ENCODE peak calls at places on chromosome 1, in four cellular contexts. N is mesendoderm, H is astrocyte, S is GM23338. C is an unnamed sample.

GRCh38 chr1:94081566-94082344 is 39.2 kb downstream of the ABCA4 start:
- DNase-seq in N (no peak), S (no peak), H (peak; percentile 65), C (peak; percentile 99)

GRCh38 chr1:196155586-196155985 is 452.7 kb downstream of the KCNT2 start:
- DNase-seq in N (no peak), S (no peak), H (no peak), C (no peak)

GRCh38 chr1:1422465-1423244 is 1.6 kb upstream of the ANKRD65 start:
- DNase-seq in H (peak; percentile 54), S (peak; percentile 87), N (peak; percentile 99), C (peak; percentile 71)

GRCh38 chr1:207088161-207088560 is 499 bp upstream of the C4BPB start:
- DNase-seq in H (peak; percentile 54), N (peak; percentile 66), S (no peak), C (no peak)

GRCh38 chr1:178723541-178723940 is 1.5 kb upstream of the RALGPS2 start:
- DNase-seq in H (no peak), N (no peak), S (no peak), C (peak; percentile 57)

GRCh38 chr1:52906135-52906603 is 15.4 kb downstream of the ECHDC2 start:
- DNase-seq in S (no peak), H (no peak), N (no peak), C (no peak)

GRCh38 chr1:2528016-2528415 is 1.6 kb upstream of the PANK4 start:
- DNase-seq in S (no peak), N (no peak), H (no peak), C (no peak)

GRCh38 chr1:155207578-155208405 is at the start of gene THBS3:
- DNase-seq in N (peak; percentile 76), H (peak; percentile 30), S (peak; percentile 61), C (no peak)

GRCh38 chr1:36253463-36253862 is 29.2 kb downstream of the THRAP3 start:
- DNase-seq in N (no peak), S (no peak), H (peak; percentile 66), C (no peak)

GRCh38 chr1:36247538-36247937 is 23.3 kb downstream of the THRAP3 start:
- DNase-seq in N (no peak), H (no peak), S (no peak), C (no peak)

GRCh38 chr1:36251794-36252481 is 27.7 kb downstream of the THRAP3 start:
- DNase-seq in H (no peak), N (no peak), S (no peak), C (peak; percentile 50)

DNA sequence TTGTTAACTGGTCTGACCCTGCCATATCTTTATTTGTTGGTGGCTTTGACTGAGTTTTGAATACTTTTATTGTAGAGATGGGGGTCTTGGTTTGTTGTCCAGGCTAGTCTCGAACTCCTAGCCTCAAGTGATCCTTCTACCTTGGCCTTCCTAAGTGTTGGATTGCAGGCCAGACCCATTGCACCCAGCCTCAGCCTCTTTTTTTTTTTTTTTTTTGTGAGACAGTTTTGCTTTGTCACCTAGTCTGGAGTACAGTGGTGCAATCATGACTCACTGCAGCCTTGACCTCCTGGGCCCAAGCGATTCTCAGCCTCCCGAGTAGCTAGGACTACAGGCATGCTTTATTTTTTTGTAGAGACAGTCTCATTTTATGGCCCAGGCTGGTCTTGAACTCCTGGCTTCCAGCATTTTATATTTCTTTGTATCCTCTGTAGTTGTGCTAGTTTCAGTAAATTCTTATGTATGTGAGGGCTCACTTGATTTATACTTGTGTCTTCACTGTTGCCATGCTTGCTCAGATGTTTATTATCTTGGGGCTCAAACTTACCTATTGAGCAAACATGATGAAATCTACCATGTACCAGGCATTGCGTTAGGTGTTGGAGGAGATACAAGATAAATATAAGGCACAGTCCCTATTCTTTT is 24.1 kb downstream of the THRAP3 start:
- DNase-seq in H (peak; percentile 86), N (peak; percentile 49), S (no peak), C (peak; percentile 85)
- H3K27me3 ChIP-seq in H (no peaks in the 10 kb centered on the region), N (no peaks in the 10 kb centered on the region), S (no peaks in the 10 kb centered on the region), C (no peaks in the 10 kb centered on the region)

DNA sequence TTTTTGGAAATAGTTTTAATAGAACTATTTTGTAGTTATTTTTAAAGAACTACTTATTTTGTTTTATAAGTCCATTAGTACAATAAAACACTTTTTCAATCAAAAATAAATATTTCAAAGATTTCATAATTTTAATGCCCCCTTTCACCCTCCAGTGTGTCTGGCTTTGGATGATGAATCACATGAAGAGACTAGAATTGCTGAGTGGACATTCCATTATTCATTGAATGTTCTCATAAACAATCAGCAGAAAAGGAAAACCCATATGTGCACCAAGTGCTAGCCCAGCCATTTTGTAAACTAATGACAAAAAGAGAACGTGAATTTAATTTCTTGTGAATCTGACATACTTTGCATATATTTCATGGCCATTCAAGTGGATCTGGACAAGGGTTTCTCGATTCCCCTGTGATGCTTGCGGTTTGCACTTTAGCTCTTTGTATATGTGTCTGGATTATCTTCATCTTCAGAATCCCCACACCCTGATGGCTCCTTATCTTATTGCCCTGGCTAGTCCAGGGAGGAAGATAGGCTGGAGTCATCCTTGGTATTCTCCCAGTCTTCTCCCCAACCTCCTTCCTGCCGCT is 20.7 kb upstream of the CHIA start:
- DNase-seq in N (no peak), H (no peak), S (no peak), C (peak; percentile 10)
- H3K27me3 ChIP-seq in N (no peaks in the 10 kb centered on the region), H (peaks cover 26% of the 10 kb centered on the region), S (no peaks in the 10 kb centered on the region), C (peaks cover 9% of the 10 kb centered on the region)

GRCh38 chr1:180258935-180259334 is 28.9 kb downstream of the LHX4 start:
- DNase-seq in N (no peak), H (no peak), S (no peak), C (no peak)
- H3K27me3 ChIP-seq in N (no peaks in the 10 kb centered on the region), H (no peaks in the 10 kb centered on the region), S (no peaks in the 10 kb centered on the region), C (no peaks in the 10 kb centered on the region)

GRCh38 chr1:17891205-17892110 is 136.3 kb downstream of the ACTL8 start:
- DNase-seq in H (no peak), N (no peak), S (no peak), C (no peak)
- H3K27me3 ChIP-seq in H (peaks cover 2% of the 10 kb centered on the region), N (no peaks in the 10 kb centered on the region), S (no peaks in the 10 kb centered on the region), C (no peaks in the 10 kb centered on the region)

GRCh38 chr1:3651939-3652537 is at the start of gene TP73:
- DNase-seq in H (no peak), S (peak; percentile 43), N (peak; percentile 11), C (no peak)
- H3K27me3 ChIP-seq in H (peaks cover 51% of the 10 kb centered on the region), S (peaks cover 71% of the 10 kb centered on the region), N (peaks cover 48% of the 10 kb centered on the region), C (peaks cover 22% of the 10 kb centered on the region)

DNA sequence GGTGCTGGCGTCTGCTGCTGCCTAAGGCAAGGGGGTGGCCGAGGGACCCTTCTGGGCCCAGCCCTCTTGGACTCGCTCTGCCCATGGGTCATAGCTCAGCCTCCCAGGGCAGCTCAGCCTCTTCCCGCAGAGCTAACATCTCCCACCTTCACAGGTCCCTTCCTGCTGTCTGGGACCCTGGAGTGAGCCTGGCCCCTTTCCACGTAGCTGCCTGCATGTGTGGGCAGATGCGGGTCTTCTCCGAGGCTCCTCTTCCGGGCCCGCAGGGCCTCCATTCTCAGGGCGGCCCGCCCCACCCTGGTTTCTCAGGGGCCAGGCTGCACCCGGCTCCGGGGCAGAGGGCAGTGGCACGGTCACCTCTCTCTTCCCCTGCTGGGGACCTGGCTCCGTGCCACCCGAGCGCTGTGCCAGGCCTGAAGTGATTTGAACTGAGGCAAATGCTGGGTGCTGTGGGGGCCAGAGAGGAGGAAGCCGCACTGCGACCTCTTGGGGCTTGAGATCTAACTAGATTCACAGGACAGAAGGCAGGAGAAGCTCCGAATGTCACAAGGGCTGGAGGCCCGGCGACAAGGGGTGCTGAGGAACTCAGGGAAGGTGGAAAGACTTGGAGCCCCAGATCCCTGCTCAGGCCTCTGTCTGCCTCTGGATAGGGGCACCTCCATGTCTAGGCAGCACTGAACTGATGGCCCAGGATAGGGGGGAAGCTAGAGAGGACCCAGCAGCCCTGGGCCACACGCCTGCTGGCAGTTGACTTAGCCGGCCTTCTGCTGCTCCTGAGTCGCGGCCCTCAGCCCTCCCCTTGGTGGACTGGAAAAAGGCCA is 40.7 kb downstream of the COQ8A start:
- DNase-seq in N (no peak), S (no peak), H (no peak), C (no peak)
- H3K27me3 ChIP-seq in N (no peaks in the 10 kb centered on the region), S (no peaks in the 10 kb centered on the region), H (no peaks in the 10 kb centered on the region), C (no peaks in the 10 kb centered on the region)

GRCh38 chr1:180235502-180236239 is 5.6 kb downstream of the LHX4 start:
- DNase-seq in S (peak; percentile 84), H (no peak), N (peak; percentile 16), C (no peak)
- H3K27me3 ChIP-seq in S (peaks cover 81% of the 10 kb centered on the region), H (peaks cover 98% of the 10 kb centered on the region), N (peaks cover 75% of the 10 kb centered on the region), C (peaks cover 69% of the 10 kb centered on the region)

GRCh38 chr1:187718527-187718926 is 889.8 kb downstream of the PLA2G4A start:
- DNase-seq in N (no peak), H (no peak), S (no peak), C (no peak)
- H3K27me3 ChIP-seq in N (no peaks in the 10 kb centered on the region), H (no peaks in the 10 kb centered on the region), S (no peaks in the 10 kb centered on the region), C (no peaks in the 10 kb centered on the region)

DNA sequence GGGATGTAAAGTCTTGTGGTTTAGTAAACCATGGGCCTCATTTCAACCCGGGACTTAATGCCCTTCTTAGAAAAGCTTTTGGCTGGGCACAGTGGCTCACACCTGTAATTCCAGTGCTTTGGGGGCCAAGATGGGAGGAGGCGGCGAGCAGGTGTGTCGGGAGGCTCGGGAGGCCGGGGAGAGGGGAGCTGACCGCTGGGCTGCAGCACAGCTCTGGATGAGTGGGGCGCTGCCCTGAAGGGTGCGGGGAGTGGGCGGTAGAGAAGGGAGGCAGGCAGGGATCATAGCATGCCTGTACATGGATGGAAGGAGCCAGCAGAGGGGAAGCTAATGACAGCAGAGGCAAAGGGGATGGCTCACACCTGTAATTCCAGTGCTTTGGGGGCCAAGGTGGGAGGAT is 31.0 kb downstream of the LHX4 start:
- DNase-seq in S (no peak), H (no peak), N (no peak), C (no peak)
- H3K27me3 ChIP-seq in S (no peaks in the 10 kb centered on the region), H (no peaks in the 10 kb centered on the region), N (no peaks in the 10 kb centered on the region), C (peaks cover 3% of the 10 kb centered on the region)